ENCODE peak calls at places on chromosomes 11 and 22, in four cellular contexts. F, B, P and V are unnamed samples.

GRCh38 chr11:48052183-48053040 is 72.1 kb downstream of the PTPRJ start:
- DNase-seq in F (peak), B (no peak), P (no peak), V (no peak)

GRCh38 chr11:65781152-65781961 is 581 bp upstream of the AP5B1 start:
- DNase-seq in F (peak), B (peak), P (peak), V (peak)

GRCh38 chr11:27395556-27396258 is 32.7 kb upstream of the CCDC34 start:
- DNase-seq in F (no peak), B (peak), P (no peak), V (no peak)

GRCh38 chr11:134246678-134247077 is 6.5 kb downstream of the THYN1 start:
- DNase-seq in F (no peak), B (no peak), P (no peak), V (no peak)

GRCh38 chr11:113274708-113275582 is 39.4 kb upstream of the TTC12 start:
- DNase-seq in F (peak), B (no peak), P (no peak), V (peak)

GRCh38 chr11:134407923-134408322 is 4.1 kb downstream of the B3GAT1 start:
- DNase-seq in F (no peak), B (no peak), P (no peak), V (no peak)

GRCh38 chr11:117144477-117145392 is 648 bp downstream of the PAFAH1B2 start:
- DNase-seq in F (peak), B (peak), P (peak), V (peak)

GRCh38 chr11:19924321-19925115 is 211.9 kb downstream of the NAV2 start:
- DNase-seq in F (no peak), B (no peak), P (no peak), V (no peak)

GRCh38 chr11:69823641-69824285 is 4.5 kb upstream of the FGF3 start:
- DNase-seq in F (no peak), B (no peak), P (no peak), V (no peak)

GRCh38 chr11:9726313-9727022 is 62.6 kb downstream of the SWAP70 start:
- DNase-seq in F (no peak), B (peak), P (no peak), V (no peak)

GRCh38 chr11:78208257-78209165 is 19.8 kb downstream of the USP35 start:
- DNase-seq in F (no peak), B (peak), P (no peak), V (no peak)

GRCh38 chr22:50150161-50151129 is 20.1 kb upstream of the PANX2 start:
- DNase-seq in F (no peak), B (no peak), P (no peak), V (no peak)

GRCh38 chr11:13384837-13385417 is 78.1 kb downstream of the BTBD10 start:
- DNase-seq in F (peak), B (peak), P (peak), V (peak)

GRCh38 chr11:70296681-70297080 is 26.2 kb downstream of the PPFIA1 start:
- DNase-seq in F (no peak), B (no peak), P (no peak), V (no peak)

DNA sequence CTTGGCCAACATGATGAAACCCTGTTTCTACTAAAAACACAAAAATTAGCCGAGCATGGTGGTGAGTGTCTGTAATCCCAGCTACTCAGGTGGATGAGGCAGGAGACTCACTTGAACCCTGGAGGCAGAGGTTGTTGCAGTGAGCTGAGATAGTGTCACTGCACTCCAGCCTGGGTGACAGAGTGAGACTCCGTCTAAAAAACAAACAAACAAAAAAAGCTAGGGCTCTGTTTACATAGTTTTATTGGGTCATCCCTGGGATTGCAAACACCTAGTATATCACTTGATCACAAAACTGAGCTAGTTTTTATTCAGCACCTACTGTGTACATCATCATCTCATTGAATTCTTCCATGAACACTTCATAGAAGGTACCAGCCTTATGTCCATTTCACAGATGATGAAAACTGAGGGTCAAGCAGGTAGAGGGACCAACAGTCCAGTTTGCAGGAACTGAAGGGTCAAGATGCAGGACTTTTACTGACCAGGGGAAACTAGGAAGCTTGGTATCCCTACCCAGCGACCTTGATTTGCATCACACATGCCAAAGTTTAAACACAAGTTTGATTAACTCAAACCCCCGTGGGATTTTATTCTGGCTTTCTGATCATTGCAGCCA is 9.2 kb upstream of the MRTFA start:
- DNase-seq in F (no peak), B (no peak), P (no peak), V (no peak)
- TF ChIP-seq FOXJ3 in F (no peak), B (no peak), P (no peak), V (no peak)

GRCh38 chr22:23058063-23058462 is 12.3 kb upstream of the GNAZ start:
- DNase-seq in F (peak), B (no peak), P (no peak), V (no peak)

GRCh38 chr22:23061471-23062280 is 8.6 kb upstream of the GNAZ start:
- DNase-seq in F (peak), B (no peak), P (no peak), V (peak)

GRCh38 chr22:23062616-23063538 is 7.4 kb upstream of the GNAZ start:
- DNase-seq in F (peak), B (no peak), P (no peak), V (peak)

GRCh38 chr22:23058481-23059336 is 11.6 kb upstream of the GNAZ start:
- DNase-seq in F (peak), B (no peak), P (no peak), V (no peak)

DNA sequence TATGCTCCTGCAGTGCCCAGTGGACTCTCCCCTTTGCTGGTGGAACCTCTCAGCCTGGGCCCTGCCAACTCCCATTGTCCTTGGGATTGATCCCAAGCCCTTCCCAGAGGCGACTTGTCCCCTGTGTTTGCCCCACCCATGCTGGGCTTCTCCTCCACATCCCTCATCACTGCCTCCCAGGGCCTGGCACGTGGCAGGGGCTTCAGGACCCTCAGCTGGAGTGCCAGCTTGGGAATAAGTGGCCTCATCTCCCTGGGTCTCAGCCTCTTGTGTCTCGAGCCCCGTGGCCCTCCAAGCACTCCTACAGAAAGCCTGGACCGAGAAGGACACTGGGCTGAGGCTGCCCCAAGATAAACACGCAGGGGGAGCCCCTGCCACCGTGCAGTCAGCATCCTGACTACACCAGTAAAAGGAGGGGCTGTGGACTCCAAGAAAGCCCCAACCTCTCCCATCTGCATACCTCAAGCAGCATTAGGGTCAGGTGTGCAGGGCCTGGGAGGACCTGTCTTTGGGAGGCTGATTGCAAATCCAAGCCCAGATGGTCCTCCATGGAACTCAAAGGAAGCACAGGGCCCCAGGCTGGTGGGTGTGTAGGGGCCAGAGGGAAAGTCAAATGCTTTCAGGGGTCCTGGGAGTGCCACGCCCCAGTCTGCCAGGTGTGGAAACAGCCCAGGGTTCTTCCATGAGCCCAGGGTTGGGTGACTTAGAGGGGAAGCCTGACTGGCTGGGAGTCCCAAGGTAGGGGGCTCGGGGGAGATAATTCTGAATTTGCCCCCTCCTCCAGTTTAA is 9.5 kb upstream of the GNAZ start:
- DNase-seq in F (peak), B (no peak), P (no peak), V (peak)
- TF ChIP-seq FOXJ3 in F (no peak), B (no peak), P (no peak), V (no peak)

GRCh38 chr11:35145249-35145648 is 6.3 kb downstream of the CD44 start:
- DNase-seq in F (no peak), B (no peak), P (peak), V (no peak)

GRCh38 chr11:35146711-35147110 is 7.7 kb downstream of the CD44 start:
- DNase-seq in F (no peak), B (no peak), P (no peak), V (no peak)

GRCh38 chr11:35144811-35145210 is 5.8 kb downstream of the CD44 start:
- DNase-seq in F (no peak), B (no peak), P (no peak), V (no peak)

GRCh38 chr11:35147273-35147672 is 8.3 kb downstream of the CD44 start:
- DNase-seq in F (no peak), B (no peak), P (no peak), V (no peak)

DNA sequence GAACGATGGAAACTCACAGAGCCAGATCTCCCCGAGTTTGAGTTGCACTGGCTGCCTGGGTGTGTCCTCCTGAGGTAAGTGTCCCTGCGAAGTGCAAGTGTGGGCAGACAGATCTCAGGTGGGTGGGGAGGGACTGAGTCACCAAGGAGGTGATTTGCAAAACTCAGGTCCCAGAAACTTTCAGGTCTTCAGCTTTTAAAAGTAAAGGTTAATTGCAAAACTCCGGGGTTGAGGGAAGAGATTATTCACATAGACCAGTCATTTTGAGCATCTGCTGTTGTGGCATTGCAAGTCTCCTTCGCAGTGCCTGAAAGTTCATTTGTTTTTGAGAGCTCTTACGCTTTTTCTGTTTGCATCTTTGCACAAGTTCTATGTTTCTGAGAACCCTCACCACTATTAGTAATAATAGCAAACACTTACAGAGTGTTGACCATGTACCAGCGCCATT is 7.1 kb downstream of the CD44 start:
- DNase-seq in F (no peak), B (no peak), P (no peak), V (no peak)
- TF ChIP-seq FOXJ3 in F (no peak), B (no peak), P (no peak), V (no peak)

DNA sequence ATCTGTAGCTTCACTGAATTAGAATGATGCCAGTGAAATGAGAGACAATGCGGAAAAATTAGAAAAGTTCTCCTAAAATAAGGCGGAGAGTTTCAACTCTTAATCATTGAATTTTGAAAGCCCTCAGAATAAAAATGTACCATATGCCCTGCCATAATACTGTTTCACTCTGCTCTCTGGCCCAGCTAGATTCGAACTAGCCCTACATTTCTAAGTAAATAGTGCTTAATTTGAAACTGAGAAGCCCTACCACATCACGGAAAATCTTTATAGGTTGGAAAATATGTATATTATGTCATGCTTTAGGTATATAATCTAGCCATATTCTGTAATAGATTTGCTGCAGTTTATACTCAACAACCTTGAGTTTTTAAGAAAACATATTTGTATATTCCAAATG is 78.8 kb downstream of the HORMAD2 start:
- DNase-seq in F (no peak), B (no peak), P (no peak), V (no peak)
- TF ChIP-seq FOXJ3 in F (no peak), B (no peak), P (no peak), V (no peak)

GRCh38 chr11:111586305-111586915 is 15.8 kb upstream of the SIK2 start:
- DNase-seq in F (no peak), B (peak), P (peak), V (peak)
- TF ChIP-seq FOXJ3 in F (no peak), B (no peak), P (no peak), V (no peak)

GRCh38 chr22:36406139-36406538 is 18.4 kb upstream of the MYH9 start:
- DNase-seq in F (no peak), B (no peak), P (no peak), V (no peak)

GRCh38 chr22:36411589-36412258 is 24.0 kb upstream of the MYH9 start:
- DNase-seq in F (no peak), B (peak), P (no peak), V (no peak)

GRCh38 chr22:36409911-36410756 is 22.4 kb upstream of the MYH9 start:
- DNase-seq in F (peak), B (peak), P (peak), V (no peak)

GRCh38 chr22:36406721-36407120 is 19.0 kb upstream of the MYH9 start:
- DNase-seq in F (no peak), B (no peak), P (no peak), V (no peak)

DNA sequence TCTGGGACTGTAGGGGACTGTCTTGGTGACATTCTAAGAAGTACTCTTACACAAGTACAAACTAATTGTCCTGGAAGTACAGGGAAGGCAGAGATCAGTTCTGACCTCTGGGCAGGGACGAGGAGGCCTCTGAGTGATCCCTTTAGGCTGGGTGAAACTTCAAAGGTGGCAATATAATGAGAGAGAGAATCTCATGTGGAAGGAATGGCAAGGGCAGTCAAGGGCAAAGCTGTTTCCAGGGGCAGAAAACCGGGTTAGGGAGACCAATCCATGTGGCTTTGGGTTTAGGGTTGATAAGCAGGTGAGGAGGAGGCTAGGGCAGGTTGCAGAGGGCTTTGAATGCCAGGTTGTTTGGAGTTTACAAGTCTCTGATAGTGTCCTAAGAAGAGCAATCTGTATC is 21.3 kb upstream of the MYH9 start:
- DNase-seq in F (no peak), B (no peak), P (no peak), V (no peak)
- TF ChIP-seq FOXJ3 in F (no peak), B (no peak), P (no peak), V (no peak)

GRCh38 chr22:41092023-41092817 is at the start of gene EP300:
- DNase-seq in F (peak), B (peak), P (peak), V (peak)
- TF ChIP-seq FOXJ3 in F (no peak), B (no peak), P (no peak), V (no peak)